ENCODE peak calls at places on chromosome 7, in four cellular contexts. One of them, this sample, is unnamed.
A peak's percentile ranks its signal among the peaks of the same experiment; 100 is the strongest.

GRCh38 chr7:112001089-112001826 is 204.9 kb downstream of the DOCK4 start:
- DNase-seq in ovary: no peak
- DNase-seq in HFF-Myc: peak; percentile 5
- DNase-seq in spleen: no peak
- DNase-seq in this sample: no peak

GRCh38 chr7:114522081-114522480 is 107.5 kb downstream of the FOXP2 start:
- DNase-seq in ovary: no peak
- DNase-seq in HFF-Myc: no peak
- DNase-seq in spleen: no peak
- DNase-seq in this sample: no peak

GRCh38 chr7:82362129-82362528 is 81.4 kb downstream of the CACNA2D1 start:
- DNase-seq in ovary: no peak
- DNase-seq in HFF-Myc: no peak
- DNase-seq in spleen: no peak
- DNase-seq in this sample: no peak

GRCh38 chr7:42691030-42691639 is 220.7 kb downstream of the C7orf25 start:
- DNase-seq in ovary: peak; percentile 15
- DNase-seq in HFF-Myc: peak; percentile 47
- DNase-seq in spleen: no peak
- DNase-seq in this sample: peak; percentile 14

GRCh38 chr7:70317356-70317755 is 719.1 kb downstream of the AUTS2 start:
- DNase-seq in ovary: no peak
- DNase-seq in HFF-Myc: no peak
- DNase-seq in spleen: no peak
- DNase-seq in this sample: no peak

GRCh38 chr7:1042161-1042833 is 2.0 kb upstream of the GPR146 start:
- DNase-seq in ovary: no peak
- DNase-seq in HFF-Myc: no peak
- DNase-seq in spleen: peak; percentile 74
- DNase-seq in this sample: no peak

GRCh38 chr7:131480384-131481315 is 75.8 kb downstream of the PODXL start:
- DNase-seq in ovary: no peak
- DNase-seq in HFF-Myc: no peak
- DNase-seq in spleen: no peak
- DNase-seq in this sample: peak; percentile 37

GRCh38 chr7:39515556-39516228 is 50.5 kb upstream of the YAE1 start:
- DNase-seq in ovary: no peak
- DNase-seq in HFF-Myc: no peak
- DNase-seq in spleen: no peak
- DNase-seq in this sample: no peak

GRCh38 chr7:13110107-13110506 is 422.7 kb downstream of the ARL4A start:
- DNase-seq in ovary: no peak
- DNase-seq in HFF-Myc: no peak
- DNase-seq in spleen: no peak
- DNase-seq in this sample: no peak

GRCh38 chr7:105724688-105725087 is 143.4 kb upstream of the EFCAB10 start:
- DNase-seq in ovary: no peak
- DNase-seq in HFF-Myc: no peak
- DNase-seq in spleen: no peak
- DNase-seq in this sample: no peak

GRCh38 chr7:122132341-122132740 is 11.7 kb downstream of the AASS start:
- DNase-seq in ovary: no peak
- DNase-seq in HFF-Myc: peak; percentile 9
- DNase-seq in spleen: no peak
- DNase-seq in this sample: no peak

GRCh38 chr7:154699421-154699820 is 303.5 kb downstream of the PAXIP1 start:
- DNase-seq in ovary: no peak
- DNase-seq in HFF-Myc: no peak
- DNase-seq in spleen: no peak
- DNase-seq in this sample: no peak

GRCh38 chr7:86733783-86734182 is 90.1 kb downstream of the GRM3 start:
- DNase-seq in ovary: no peak
- DNase-seq in HFF-Myc: no peak
- DNase-seq in spleen: no peak
- DNase-seq in this sample: no peak

GRCh38 chr7:26850193-26850651 is 14.2 kb downstream of the SKAP2 start:
- DNase-seq in ovary: no peak
- DNase-seq in HFF-Myc: no peak
- DNase-seq in spleen: no peak
- DNase-seq in this sample: no peak

GRCh38 chr7:128830231-128831177 is at the start of gene FLNC:
- DNase-seq in ovary: peak; percentile 75
- DNase-seq in HFF-Myc: no peak
- DNase-seq in spleen: peak; percentile 85
- DNase-seq in this sample: no peak

GRCh38 chr7:134514663-134515062 is 12.7 kb upstream of the AKR1B10 start:
- DNase-seq in ovary: no peak
- DNase-seq in HFF-Myc: peak; percentile 70
- DNase-seq in spleen: no peak
- DNase-seq in this sample: peak; percentile 66

GRCh38 chr7:6621195-6622128 is 6.1 kb downstream of the ZNF853 start:
- DNase-seq in ovary: no peak
- DNase-seq in HFF-Myc: no peak
- DNase-seq in spleen: no peak
- DNase-seq in this sample: no peak

GRCh38 chr7:98394377-98394836 is 6.5 kb downstream of the BAIAP2L1 start:
- DNase-seq in ovary: no peak
- DNase-seq in HFF-Myc: peak; percentile 43
- DNase-seq in spleen: no peak
- DNase-seq in this sample: no peak

GRCh38 chr7:103731169-103731568 is 258.3 kb downstream of the RELN start:
- DNase-seq in ovary: no peak
- DNase-seq in HFF-Myc: no peak
- DNase-seq in spleen: no peak
- DNase-seq in this sample: no peak

GRCh38 chr7:17912050-17912449 is 28.2 kb downstream of the SNX13 start:
- DNase-seq in ovary: no peak
- DNase-seq in HFF-Myc: no peak
- DNase-seq in spleen: no peak
- DNase-seq in this sample: no peak

GRCh38 chr7:80830000-80830399 is 88.9 kb downstream of the SEMA3C start:
- DNase-seq in ovary: no peak
- DNase-seq in HFF-Myc: no peak
- DNase-seq in spleen: no peak
- DNase-seq in this sample: no peak

GRCh38 chr7:67662804-67663203 is 666.2 kb downstream of the TYW1 start:
- DNase-seq in ovary: no peak
- DNase-seq in HFF-Myc: no peak
- DNase-seq in spleen: no peak
- DNase-seq in this sample: no peak

GRCh38 chr7:85415743-85416142 is 228.9 kb upstream of the SEMA3D start:
- DNase-seq in ovary: no peak
- DNase-seq in HFF-Myc: no peak
- DNase-seq in spleen: no peak
- DNase-seq in this sample: no peak

GRCh38 chr7:89618269-89618668 is 536.0 kb upstream of the STEAP1 start:
- DNase-seq in ovary: no peak
- DNase-seq in HFF-Myc: no peak
- DNase-seq in spleen: no peak
- DNase-seq in this sample: no peak

GRCh38 chr7:18555968-18556367 is 60.4 kb downstream of the HDAC9 start:
- DNase-seq in ovary: no peak
- DNase-seq in HFF-Myc: no peak
- DNase-seq in spleen: no peak
- DNase-seq in this sample: no peak

GRCh38 chr7:83150310-83150709 is 12.4 kb downstream of the PCLO start:
- DNase-seq in ovary: no peak
- DNase-seq in HFF-Myc: no peak
- DNase-seq in spleen: no peak
- DNase-seq in this sample: no peak

GRCh38 chr7:139674752-139675126 is 103.1 kb downstream of the HIPK2 start:
- DNase-seq in ovary: no peak
- DNase-seq in HFF-Myc: no peak
- DNase-seq in spleen: no peak
- DNase-seq in this sample: no peak

GRCh38 chr7:92735707-92736106 is 100.7 kb downstream of the CDK6 start:
- DNase-seq in ovary: no peak
- DNase-seq in HFF-Myc: no peak
- DNase-seq in spleen: no peak
- DNase-seq in this sample: no peak